ENCODE peak calls at places on chromosomes 13 and 19, in six cellular contexts. One of them, this sample, is unnamed.
A peak's percentile ranks its signal among the peaks of the same experiment; 100 is the strongest.

GRCh38 chr13:45417790-45418534 is at the start of gene SLC25A30:
- DNase-seq in IMR-90: peak; percentile 80
- DNase-seq in testis: peak; percentile 98
- DNase-seq in mucosa of descending colon: peak; percentile 97
- DNase-seq in GM12878: peak; percentile 51
- DNase-seq in uterus: peak; percentile 92
- DNase-seq in this sample: peak; percentile 93

GRCh38 chr13:27006519-27007161 is 165.0 kb downstream of the USP12 start:
- DNase-seq in IMR-90: peak; percentile 12
- DNase-seq in testis: no peak
- DNase-seq in mucosa of descending colon: peak; percentile 69
- DNase-seq in GM12878: no peak
- DNase-seq in uterus: no peak
- DNase-seq in this sample: no peak

GRCh38 chr13:31631716-31632115 is 107.6 kb upstream of the RXFP2 start:
- DNase-seq in IMR-90: no peak
- DNase-seq in testis: no peak
- DNase-seq in mucosa of descending colon: no peak
- DNase-seq in GM12878: no peak
- DNase-seq in uterus: no peak
- DNase-seq in this sample: no peak

GRCh38 chr19:4430760-4431159 is 26.8 kb downstream of the UBXN6 start:
- DNase-seq in IMR-90: no peak
- DNase-seq in testis: no peak
- DNase-seq in mucosa of descending colon: no peak
- DNase-seq in GM12878: no peak
- DNase-seq in uterus: no peak
- DNase-seq in this sample: no peak

GRCh38 chr13:111474136-111475002 is 153.9 kb downstream of the TEX29 start:
- DNase-seq in IMR-90: peak; percentile 35
- DNase-seq in testis: peak; percentile 25
- DNase-seq in mucosa of descending colon: no peak
- DNase-seq in GM12878: no peak
- DNase-seq in uterus: no peak
- DNase-seq in this sample: peak; percentile 17

GRCh38 chr19:35265126-35265995 is 3.4 kb upstream of the USF2 start:
- DNase-seq in IMR-90: no peak
- DNase-seq in testis: peak; percentile 16
- DNase-seq in mucosa of descending colon: no peak
- DNase-seq in GM12878: no peak
- DNase-seq in uterus: peak; percentile 23
- DNase-seq in this sample: no peak

GRCh38 chr13:103537616-103538015 is 471.4 kb upstream of the SLC10A2 start:
- DNase-seq in IMR-90: no peak
- DNase-seq in testis: no peak
- DNase-seq in mucosa of descending colon: no peak
- DNase-seq in GM12878: no peak
- DNase-seq in uterus: no peak
- DNase-seq in this sample: no peak

GRCh38 chr19:44738603-44739585 is 9.6 kb upstream of the BCL3 start:
- DNase-seq in IMR-90: no peak
- DNase-seq in testis: no peak
- DNase-seq in mucosa of descending colon: peak; percentile 81
- DNase-seq in GM12878: no peak
- DNase-seq in uterus: no peak
- DNase-seq in this sample: no peak

GRCh38 chr13:107375701-107376350 is 807.9 kb upstream of the ARGLU1 start:
- DNase-seq in IMR-90: no peak
- DNase-seq in testis: no peak
- DNase-seq in mucosa of descending colon: no peak
- DNase-seq in GM12878: no peak
- DNase-seq in uterus: no peak
- DNase-seq in this sample: no peak

GRCh38 chr13:53237696-53238095 is 209.1 kb downstream of the OLFM4 start:
- DNase-seq in IMR-90: no peak
- DNase-seq in testis: no peak
- DNase-seq in mucosa of descending colon: no peak
- DNase-seq in GM12878: no peak
- DNase-seq in uterus: no peak
- DNase-seq in this sample: no peak

GRCh38 chr13:26946675-26947342 is 186.2 kb upstream of the GPR12 start:
- DNase-seq in IMR-90: peak; percentile 73
- DNase-seq in testis: no peak
- DNase-seq in mucosa of descending colon: no peak
- DNase-seq in GM12878: peak; percentile 16
- DNase-seq in uterus: no peak
- DNase-seq in this sample: no peak

GRCh38 chr19:16139752-16140151 is 3.7 kb upstream of the HSH2D start:
- DNase-seq in IMR-90: no peak
- DNase-seq in testis: no peak
- DNase-seq in mucosa of descending colon: no peak
- DNase-seq in GM12878: peak; percentile 84
- DNase-seq in uterus: no peak
- DNase-seq in this sample: peak; percentile 73

GRCh38 chr19:11814707-11815050 is 606 bp downstream of the ZNF440 start:
- DNase-seq in IMR-90: peak; percentile 29
- DNase-seq in testis: no peak
- DNase-seq in mucosa of descending colon: no peak
- DNase-seq in GM12878: no peak
- DNase-seq in uterus: no peak
- DNase-seq in this sample: no peak

GRCh38 chr19:42693760-42694350 is 46.4 kb downstream of the PSG3 start:
- DNase-seq in IMR-90: peak; percentile 46
- DNase-seq in testis: peak; percentile 27
- DNase-seq in mucosa of descending colon: no peak
- DNase-seq in GM12878: no peak
- DNase-seq in uterus: no peak
- DNase-seq in this sample: no peak

GRCh38 chr19:35268546-35269424 is at the start of gene USF2:
- DNase-seq in IMR-90: peak; percentile 61
- DNase-seq in testis: peak; percentile 84
- DNase-seq in mucosa of descending colon: peak; percentile 91
- DNase-seq in GM12878: no peak
- DNase-seq in uterus: peak; percentile 67
- DNase-seq in this sample: peak; percentile 68

GRCh38 chr13:21567714-21568113 is 36.3 kb downstream of the MICU2 start:
- DNase-seq in IMR-90: peak; percentile 20
- DNase-seq in testis: no peak
- DNase-seq in mucosa of descending colon: no peak
- DNase-seq in GM12878: no peak
- DNase-seq in uterus: no peak
- DNase-seq in this sample: no peak

GRCh38 chr13:41562541-41563178 is 105.3 kb downstream of the RGCC start:
- DNase-seq in IMR-90: no peak
- DNase-seq in testis: no peak
- DNase-seq in mucosa of descending colon: no peak
- DNase-seq in GM12878: no peak
- DNase-seq in uterus: no peak
- DNase-seq in this sample: no peak

GRCh38 chr13:48265217-48265815 is 32.3 kb downstream of the ITM2B start:
- DNase-seq in IMR-90: no peak
- DNase-seq in testis: no peak
- DNase-seq in mucosa of descending colon: no peak
- DNase-seq in GM12878: peak; percentile 27
- DNase-seq in uterus: no peak
- DNase-seq in this sample: no peak

GRCh38 chr13:38415233-38415632 is 65.6 kb downstream of the UFM1 start:
- DNase-seq in IMR-90: no peak
- DNase-seq in testis: no peak
- DNase-seq in mucosa of descending colon: no peak
- DNase-seq in GM12878: peak; percentile 72
- DNase-seq in uterus: no peak
- DNase-seq in this sample: peak; percentile 35

GRCh38 chr19:17734146-17734545 is 14.9 kb downstream of the MAP1S start:
- DNase-seq in IMR-90: no peak
- DNase-seq in testis: no peak
- DNase-seq in mucosa of descending colon: no peak
- DNase-seq in GM12878: no peak
- DNase-seq in uterus: no peak
- DNase-seq in this sample: no peak
- TF ChIP-seq CTCF in IMR-90: no peak
- TF ChIP-seq CTCF in testis: no peak
- TF ChIP-seq CTCF in mucosa of descending colon: no peak
- TF ChIP-seq CTCF in GM12878: no peak
- TF ChIP-seq CTCF in uterus: no peak
- TF ChIP-seq CTCF in this sample: no peak

GRCh38 chr13:102386461-102386860 is 15.4 kb downstream of the FGF14 start:
- DNase-seq in IMR-90: no peak
- DNase-seq in testis: no peak
- DNase-seq in mucosa of descending colon: no peak
- DNase-seq in GM12878: no peak
- DNase-seq in uterus: no peak
- DNase-seq in this sample: no peak
- H3K4me3 ChIP-seq in IMR-90: no peak overlapping the region
- H3K4me3 ChIP-seq in testis: no peak overlapping the region
- H3K4me3 ChIP-seq in mucosa of descending colon: no peak overlapping the region
- H3K4me3 ChIP-seq in GM12878: no peak overlapping the region
- H3K4me3 ChIP-seq in uterus: no peak overlapping the region
- H3K4me3 ChIP-seq in this sample: no peak overlapping the region

GRCh38 chr13:50928088-50928487 is 18.5 kb downstream of the RNASEH2B start:
- DNase-seq in IMR-90: no peak
- DNase-seq in testis: no peak
- DNase-seq in mucosa of descending colon: no peak
- DNase-seq in GM12878: no peak
- DNase-seq in uterus: no peak
- DNase-seq in this sample: no peak

GRCh38 chr13:50928609-50929274 is 19.2 kb downstream of the RNASEH2B start:
- DNase-seq in IMR-90: no peak
- DNase-seq in testis: no peak
- DNase-seq in mucosa of descending colon: no peak
- DNase-seq in GM12878: no peak
- DNase-seq in uterus: no peak
- DNase-seq in this sample: no peak

GRCh38 chr13:50923272-50923671 is 13.7 kb downstream of the RNASEH2B start:
- DNase-seq in IMR-90: no peak
- DNase-seq in testis: no peak
- DNase-seq in mucosa of descending colon: no peak
- DNase-seq in GM12878: no peak
- DNase-seq in uterus: no peak
- DNase-seq in this sample: no peak

GRCh38 chr13:50921706-50922105 is 12.1 kb downstream of the RNASEH2B start:
- DNase-seq in IMR-90: no peak
- DNase-seq in testis: no peak
- DNase-seq in mucosa of descending colon: no peak
- DNase-seq in GM12878: no peak
- DNase-seq in uterus: no peak
- DNase-seq in this sample: no peak

GRCh38 chr13:50924025-50924424 is 14.4 kb downstream of the RNASEH2B start:
- DNase-seq in IMR-90: no peak
- DNase-seq in testis: no peak
- DNase-seq in mucosa of descending colon: no peak
- DNase-seq in GM12878: no peak
- DNase-seq in uterus: no peak
- DNase-seq in this sample: no peak
- H3K36me3 ChIP-seq in IMR-90: no peaks in the 10 kb centered on the region
- H3K36me3 ChIP-seq in testis: no peaks in the 10 kb centered on the region
- H3K36me3 ChIP-seq in mucosa of descending colon: no peaks in the 10 kb centered on the region
- H3K36me3 ChIP-seq in GM12878: no peaks in the 10 kb centered on the region
- H3K36me3 ChIP-seq in uterus: no peaks in the 10 kb centered on the region
- H3K36me3 ChIP-seq in this sample: no peaks in the 10 kb centered on the region

GRCh38 chr13:24308488-24309020 is 826 bp upstream of the C1QTNF9 start:
- DNase-seq in IMR-90: no peak
- DNase-seq in testis: no peak
- DNase-seq in mucosa of descending colon: no peak
- DNase-seq in GM12878: no peak
- DNase-seq in uterus: no peak
- DNase-seq in this sample: no peak

GRCh38 chr13:24308068-24308445 is 1.3 kb upstream of the C1QTNF9 start:
- DNase-seq in IMR-90: no peak
- DNase-seq in testis: no peak
- DNase-seq in mucosa of descending colon: no peak
- DNase-seq in GM12878: no peak
- DNase-seq in uterus: no peak
- DNase-seq in this sample: no peak

GRCh38 chr13:24313449-24313848 is 4.1 kb downstream of the C1QTNF9 start:
- DNase-seq in IMR-90: peak; percentile 9
- DNase-seq in testis: no peak
- DNase-seq in mucosa of descending colon: no peak
- DNase-seq in GM12878: no peak
- DNase-seq in uterus: no peak
- DNase-seq in this sample: no peak
- TF ChIP-seq CTCF in IMR-90: peak; percentile 50
- TF ChIP-seq CTCF in testis: no peak
- TF ChIP-seq CTCF in mucosa of descending colon: no peak
- TF ChIP-seq CTCF in GM12878: no peak
- TF ChIP-seq CTCF in uterus: no peak
- TF ChIP-seq CTCF in this sample: no peak

GRCh38 chr19:58203814-58204475 is 21.1 kb downstream of the ZNF274 start:
- DNase-seq in IMR-90: no peak
- DNase-seq in testis: peak; percentile 50
- DNase-seq in mucosa of descending colon: no peak
- DNase-seq in GM12878: no peak
- DNase-seq in uterus: no peak
- DNase-seq in this sample: no peak

GRCh38 chr19:58209577-58209976 is 19.1 kb upstream of the ZNF544 start:
- DNase-seq in IMR-90: no peak
- DNase-seq in testis: no peak
- DNase-seq in mucosa of descending colon: no peak
- DNase-seq in GM12878: no peak
- DNase-seq in uterus: no peak
- DNase-seq in this sample: no peak

GRCh38 chr19:58204566-58204965 is 21.7 kb downstream of the ZNF274 start:
- DNase-seq in IMR-90: no peak
- DNase-seq in testis: no peak
- DNase-seq in mucosa of descending colon: no peak
- DNase-seq in GM12878: no peak
- DNase-seq in uterus: no peak
- DNase-seq in this sample: no peak
- H3K4me3 ChIP-seq in IMR-90: no peak overlapping the region
- H3K4me3 ChIP-seq in testis: peak overlapping the region; percentile 39
- H3K4me3 ChIP-seq in mucosa of descending colon: no peak overlapping the region
- H3K4me3 ChIP-seq in GM12878: no peak overlapping the region
- H3K4me3 ChIP-seq in uterus: no peak overlapping the region
- H3K4me3 ChIP-seq in this sample: no peak overlapping the region

This sample was measured in GM06990.